ENCODE peak calls at places on chromosome 3, in nine cellular contexts. X, G, J, I, N, F, Q, D and Z are unnamed samples.

GRCh38 chr3:152417181-152417580 is 148.5 kb downstream of the MBNL1 start:
- DNase-seq in X (no peak), G (no peak), J (no peak), I (no peak), N (no peak), F (no peak), Q (no peak), D (no peak), Z (no peak)

GRCh38 chr3:10417849-10418248 is 87.5 kb downstream of the ATP2B2 start:
- DNase-seq in X (no peak), G (no peak), J (no peak), I (peak), N (no peak), F (no peak), Q (no peak), D (no peak), Z (no peak)

GRCh38 chr3:46368569-46368968 is 2.2 kb upstream of the CCR5 start:
- DNase-seq in X (peak), G (no peak), J (no peak), I (peak), N (no peak), F (no peak), Q (no peak), D (peak), Z (peak)

GRCh38 chr3:197366301-197367044 is 68.1 kb upstream of the DLG1 start:
- DNase-seq in X (no peak), G (no peak), J (no peak), I (no peak), N (peak), F (no peak), Q (no peak), D (peak), Z (no peak)

GRCh38 chr3:72042397-72043211 is 257.7 kb upstream of the PROK2 start:
- DNase-seq in X (no peak), G (no peak), J (peak), I (peak), N (no peak), F (no peak), Q (no peak), D (no peak), Z (no peak)

GRCh38 chr3:142723665-142723967 is 218 bp upstream of the TRPC1 start:
- DNase-seq in X (peak), G (no peak), J (no peak), I (no peak), N (no peak), F (no peak), Q (no peak), D (no peak), Z (no peak)

GRCh38 chr3:45564172-45564571 is 30.4 kb upstream of the LIMD1 start:
- DNase-seq in X (no peak), G (no peak), J (no peak), I (no peak), N (no peak), F (no peak), Q (no peak), D (no peak), Z (no peak)

GRCh38 chr3:197286678-197287077 is 11.7 kb downstream of the DLG1 start:
- DNase-seq in X (no peak), G (no peak), J (no peak), I (no peak), N (no peak), F (no peak), Q (no peak), D (no peak), Z (no peak)

GRCh38 chr3:139299261-139300132 is 44.3 kb upstream of the MRPS22 start:
- DNase-seq in X (no peak), G (no peak), J (no peak), I (peak), N (no peak), F (no peak), Q (no peak), D (no peak), Z (no peak)

GRCh38 chr3:172276103-172276502 is 172.2 kb downstream of the GHSR start:
- DNase-seq in X (no peak), G (no peak), J (no peak), I (no peak), N (no peak), F (no peak), Q (no peak), D (no peak), Z (no peak)
- TF ChIP-seq CTCF in X (no peak), G (no peak), J (peak), I (no peak), N (no peak), F (no peak), Q (no peak), D (peak), Z (no peak)

GRCh38 chr3:126987129-126987528 is 4.2 kb downstream of the PLXNA1 start:
- DNase-seq in X (no peak), G (no peak), J (no peak), I (no peak), N (no peak), F (no peak), Q (no peak), D (no peak), Z (no peak)

GRCh38 chr3:126983653-126984390 is 907 bp downstream of the PLXNA1 start:
- DNase-seq in X (peak), G (peak), J (no peak), I (peak), N (no peak), F (no peak), Q (no peak), D (no peak), Z (peak)

GRCh38 chr3:126986001-126986400 is 3.1 kb downstream of the PLXNA1 start:
- DNase-seq in X (no peak), G (no peak), J (no peak), I (peak), N (no peak), F (no peak), Q (no peak), D (no peak), Z (no peak)

GRCh38 chr3:126984391-126985142 is 1.7 kb downstream of the PLXNA1 start:
- DNase-seq in X (no peak), G (no peak), J (no peak), I (no peak), N (no peak), F (no peak), Q (no peak), D (no peak), Z (no peak)

DNA sequence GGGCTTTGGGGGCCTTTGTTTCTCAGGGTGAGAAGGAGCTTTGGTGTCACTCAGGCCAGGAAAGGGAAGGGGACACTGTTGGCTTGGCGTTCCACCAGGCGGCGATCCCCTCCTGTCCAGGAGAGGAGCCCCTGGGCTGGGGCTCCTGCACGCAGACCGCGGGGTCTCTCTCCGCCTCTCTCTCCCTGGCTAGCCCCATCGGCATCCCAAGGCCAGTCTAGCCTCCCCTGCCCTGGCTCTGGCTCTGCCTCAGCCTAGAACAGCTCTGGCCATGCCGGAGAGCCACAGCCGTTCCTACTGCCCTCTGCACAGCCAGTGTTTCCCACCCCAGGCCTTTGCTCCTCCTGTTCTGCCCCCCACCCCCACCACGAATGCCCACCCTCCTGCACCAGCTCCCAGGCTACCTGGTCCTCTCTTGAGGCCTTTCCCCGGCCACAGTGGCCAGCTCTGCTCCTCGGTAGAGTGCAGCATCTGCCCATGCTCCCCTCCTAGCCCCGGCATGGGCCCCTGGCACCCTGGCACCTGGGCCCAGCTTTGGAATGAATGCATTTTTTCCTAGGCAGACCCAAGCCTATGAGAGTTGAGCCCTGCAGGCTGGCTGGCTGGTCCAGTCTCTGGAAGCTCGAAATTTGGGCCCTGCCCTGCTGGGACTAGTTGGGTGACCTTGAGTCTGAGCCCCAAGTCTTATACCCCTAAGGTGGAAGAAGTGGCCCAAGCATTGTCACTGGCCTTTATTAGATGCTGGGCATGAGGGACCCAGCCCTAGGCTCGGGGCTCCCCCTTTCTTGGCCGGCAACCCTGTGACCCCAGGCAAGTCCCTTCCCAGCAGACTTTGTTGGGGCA is 2.4 kb downstream of the PLXNA1 start:
- DNase-seq in X (no peak), G (peak), J (no peak), I (no peak), N (no peak), F (no peak), Q (no peak), D (no peak), Z (peak)
- TF ChIP-seq CTCF in X (no peak), G (no peak), J (no peak), I (no peak), N (no peak), F (no peak), Q (no peak), D (no peak), Z (no peak)

DNA sequence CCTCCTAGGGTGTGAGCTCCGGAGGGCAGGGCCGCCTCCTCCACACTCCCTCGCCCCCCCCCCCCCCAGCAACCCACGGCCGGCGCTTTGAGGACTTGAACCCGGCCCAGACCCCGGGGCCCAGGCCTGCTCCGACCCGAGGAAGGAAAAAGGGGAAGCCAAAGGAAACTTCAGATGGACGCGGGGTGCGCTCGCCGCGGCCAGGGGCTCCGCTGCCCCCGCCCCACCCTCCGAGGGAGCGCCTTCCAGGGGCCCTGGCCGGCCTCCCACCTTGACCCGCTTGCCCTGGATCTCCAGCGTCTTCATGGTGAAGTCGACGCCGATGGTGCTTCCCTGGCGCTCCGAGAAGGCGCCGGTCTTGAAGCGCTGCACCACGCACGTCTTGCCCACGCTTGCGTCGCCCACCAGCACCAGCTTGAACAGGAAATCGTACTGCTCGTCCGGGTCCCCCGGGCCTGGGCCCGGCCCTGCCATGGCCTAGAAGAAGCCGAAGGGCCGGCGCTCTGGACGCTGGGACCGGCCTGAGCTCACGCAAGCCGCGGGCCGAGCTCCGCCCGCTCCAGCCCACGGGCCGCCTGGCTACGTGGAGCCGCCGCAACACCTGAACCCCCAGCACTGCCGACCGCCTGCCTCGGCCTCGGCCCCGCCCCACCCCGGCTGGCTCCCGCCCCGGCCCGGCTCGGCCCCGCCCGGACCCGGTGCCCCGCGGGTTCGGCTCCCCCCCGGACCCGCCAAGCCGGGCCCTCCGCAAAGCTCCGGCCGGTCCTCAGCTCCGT is 400 bp downstream of the RAB43 start:
- DNase-seq in X (peak), G (peak), J (peak), I (no peak), N (no peak), F (peak), Q (no peak), D (peak), Z (no peak)
- TF ChIP-seq CTCF in X (no peak), G (no peak), J (no peak), I (no peak), N (no peak), F (no peak), Q (no peak), D (no peak), Z (no peak)

DNA sequence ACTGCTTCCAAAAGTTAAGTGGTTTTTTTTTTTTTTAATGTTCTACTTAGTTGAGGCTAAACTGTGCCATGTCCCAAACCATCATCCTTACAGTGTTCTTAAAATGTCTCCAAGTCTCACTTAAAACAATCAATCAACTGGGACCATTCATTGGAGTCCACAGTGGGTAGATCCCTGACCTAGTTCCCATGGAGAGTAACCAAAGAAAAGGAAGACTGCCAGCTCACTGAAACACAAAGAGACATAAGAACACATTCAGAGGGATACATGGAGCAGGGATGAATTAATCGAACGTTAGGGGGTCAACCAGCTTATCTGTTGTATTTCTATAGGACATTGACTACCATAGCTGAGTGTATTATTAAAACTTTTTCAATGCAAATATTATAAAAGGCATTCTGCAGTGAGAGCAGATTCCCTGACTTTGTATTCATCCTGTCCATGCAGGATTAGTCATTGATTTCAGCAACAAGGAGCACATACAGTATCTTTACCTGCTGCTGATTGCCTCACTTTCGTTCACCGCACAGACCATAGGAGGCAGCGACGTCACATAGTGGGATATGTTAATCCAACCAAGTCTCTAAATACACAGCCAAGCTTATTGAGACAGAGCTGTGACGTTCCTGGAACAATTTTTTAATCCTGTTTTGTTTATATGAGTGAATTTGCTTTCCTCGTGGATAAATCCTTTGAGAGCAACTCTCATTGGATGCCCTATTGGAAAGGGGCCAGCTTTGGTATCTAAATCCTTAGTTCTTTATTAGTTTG is 365.0 kb upstream of the RBMS3 start:
- DNase-seq in X (peak), G (no peak), J (peak), I (peak), N (no peak), F (no peak), Q (no peak), D (no peak), Z (peak)
- TF ChIP-seq CTCF in X (no peak), G (peak), J (peak), I (no peak), N (no peak), F (no peak), Q (no peak), D (no peak), Z (no peak)

GRCh38 chr3:23461069-23461468 is 257.9 kb downstream of the UBE2E2 start:
- DNase-seq in X (no peak), G (no peak), J (no peak), I (no peak), N (no peak), F (no peak), Q (no peak), D (no peak), Z (no peak)
- TF ChIP-seq CTCF in X (no peak), G (no peak), J (no peak), I (no peak), N (no peak), F (no peak), Q (no peak), D (no peak), Z (no peak)

DNA sequence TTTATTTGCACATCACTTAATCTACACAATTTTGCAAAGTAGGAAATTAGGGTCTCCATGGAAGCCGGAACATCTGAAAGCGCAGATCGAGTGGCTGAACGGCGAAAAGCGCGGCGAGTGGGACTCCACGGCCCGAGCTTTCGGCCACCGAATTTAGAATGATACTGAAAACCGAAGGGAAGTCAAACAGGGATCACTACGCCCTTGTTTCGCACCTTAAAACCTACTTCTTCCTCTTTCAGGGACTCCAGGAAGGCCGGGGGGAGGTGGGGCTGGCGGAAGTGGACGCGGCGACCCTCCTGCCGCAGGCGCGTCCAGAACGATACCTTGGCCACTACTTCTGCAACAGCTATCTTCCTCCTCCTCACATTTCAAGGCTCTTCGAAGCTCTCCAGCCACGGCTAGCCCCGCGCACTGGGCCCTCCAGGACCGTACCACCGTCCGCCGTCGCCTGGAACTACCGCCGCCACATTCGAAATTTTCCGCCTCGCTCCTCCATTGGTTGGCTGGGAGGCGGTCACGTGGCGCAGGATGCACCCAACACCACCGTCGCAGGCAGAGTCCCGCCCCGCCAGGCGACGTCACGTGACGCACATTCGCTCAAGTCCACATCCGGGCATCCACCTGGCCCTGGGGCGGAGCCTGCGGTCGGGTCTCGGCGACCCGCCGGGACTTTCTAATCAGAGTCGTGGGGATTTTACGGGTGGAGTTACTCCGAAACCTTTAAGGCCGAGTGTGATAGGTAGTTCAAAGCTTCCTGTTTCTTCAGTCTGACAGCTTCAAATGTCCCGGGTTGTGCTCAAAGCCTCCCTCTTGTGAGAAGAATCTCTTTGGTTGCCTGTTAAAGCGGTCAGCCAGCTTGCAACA is at the start of gene SGO1:
- DNase-seq in X (peak), G (peak), J (peak), I (peak), N (peak), F (peak), Q (peak), D (peak), Z (peak)
- TF ChIP-seq CTCF in X (no peak), G (no peak), J (peak), I (peak), N (no peak), F (peak), Q (no peak), D (no peak), Z (no peak)

GRCh38 chr3:24494616-24495333 is at the start of gene THRB:
- DNase-seq in X (peak), G (peak), J (no peak), I (peak), N (peak), F (peak), Q (peak), D (peak), Z (peak)
- TF ChIP-seq CTCF in X (no peak), G (peak), J (peak), I (peak), N (no peak), F (no peak), Q (peak), D (peak), Z (no peak)

GRCh38 chr3:44529927-44530326 is 25.1 kb upstream of the ZKSCAN7 start:
- DNase-seq in X (no peak), G (no peak), J (no peak), I (peak), N (no peak), F (no peak), Q (no peak), D (no peak), Z (peak)
- TF ChIP-seq CTCF in X (no peak), G (peak), J (peak), I (peak), N (no peak), F (no peak), Q (no peak), D (no peak), Z (no peak)

GRCh38 chr3:64242435-64242834 is 17.2 kb upstream of the PRICKLE2 start:
- DNase-seq in X (no peak), G (no peak), J (no peak), I (peak), N (no peak), F (no peak), Q (no peak), D (no peak), Z (no peak)

GRCh38 chr3:64240959-64241358 is 15.7 kb upstream of the PRICKLE2 start:
- DNase-seq in X (no peak), G (no peak), J (no peak), I (no peak), N (no peak), F (no peak), Q (no peak), D (no peak), Z (no peak)

GRCh38 chr3:64248247-64248646 is 23.0 kb upstream of the PRICKLE2 start:
- DNase-seq in X (no peak), G (no peak), J (no peak), I (no peak), N (no peak), F (no peak), Q (no peak), D (no peak), Z (no peak)

GRCh38 chr3:64240445-64240844 is 15.2 kb upstream of the PRICKLE2 start:
- DNase-seq in X (no peak), G (no peak), J (no peak), I (no peak), N (no peak), F (no peak), Q (no peak), D (no peak), Z (no peak)

DNA sequence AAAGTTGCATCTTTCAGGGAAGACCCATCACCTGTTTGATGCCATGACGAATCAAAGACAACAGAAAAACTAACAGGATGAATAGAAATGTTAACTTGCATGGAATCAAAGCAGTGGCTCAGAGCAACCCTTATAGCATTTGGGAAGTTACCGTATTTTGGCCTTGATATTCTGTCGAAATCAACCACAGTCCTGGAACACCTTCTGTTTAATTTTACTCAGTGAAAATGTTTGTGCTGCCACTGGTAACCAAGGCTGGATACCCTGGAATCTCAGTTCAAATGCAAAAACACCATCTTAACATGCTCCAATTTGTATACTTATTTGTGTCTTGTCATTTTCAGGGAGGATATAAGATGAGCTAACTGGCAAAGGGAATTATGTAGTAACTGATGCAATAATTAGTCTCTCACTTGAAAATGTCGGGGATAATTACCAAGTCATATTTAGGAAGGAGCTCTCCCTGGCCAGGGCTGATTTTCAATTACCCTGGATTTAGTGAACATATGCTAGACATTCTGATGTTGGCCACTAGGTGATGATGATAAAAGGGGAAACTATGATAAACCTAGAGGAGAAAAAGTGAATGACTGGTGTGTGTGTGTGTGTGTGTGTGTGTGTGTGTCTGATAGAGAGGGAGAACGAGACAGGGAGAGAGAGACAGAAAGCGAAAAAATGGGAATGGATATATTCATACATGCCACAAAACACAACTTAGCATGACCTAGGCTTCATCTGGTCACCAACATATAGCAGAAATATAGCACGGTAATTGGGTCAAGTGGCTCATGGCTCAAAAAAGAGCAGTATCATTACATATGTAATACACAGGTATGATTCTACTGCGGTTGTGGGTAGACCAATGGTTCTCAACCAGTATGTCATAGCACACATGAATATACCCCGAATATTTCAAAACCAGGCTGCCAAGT is 19.0 kb upstream of the PRICKLE2 start:
- DNase-seq in X (no peak), G (no peak), J (no peak), I (peak), N (no peak), F (no peak), Q (no peak), D (no peak), Z (no peak)
- TF ChIP-seq CTCF in X (no peak), G (peak), J (peak), I (peak), N (peak), F (no peak), Q (peak), D (no peak), Z (peak)